ENCODE peak calls at places on chromosomes 13 and 19, in seven cellular contexts. L, T, V, I, Y, W and N are unnamed samples.

GRCh38 chr19:32258167-32258566 is 87.2 kb upstream of the ZNF507 start:
- DNase-seq in L (no peak), Y (no peak), W (no peak), I (no peak), T (no peak), V (no peak), N (no peak)

GRCh38 chr13:29579094-29579493 is 16.4 kb downstream of the SLC7A1 start:
- DNase-seq in L (no peak), Y (no peak), V (no peak), T (no peak), I (no peak), W (no peak), N (no peak)

GRCh38 chr19:14950421-14950820 is 9.1 kb downstream of the OR7C2 start:
- DNase-seq in T (no peak), L (no peak), Y (no peak), V (no peak), W (no peak), I (no peak), N (no peak)

GRCh38 chr19:40394816-40395210 is 4.8 kb upstream of the HIPK4 start:
- DNase-seq in Y (no peak), V (no peak), I (no peak), T (no peak), L (no peak), W (no peak), N (no peak)

GRCh38 chr13:67383358-67383757 is 153.2 kb upstream of the PCDH9 start:
- DNase-seq in Y (peak), L (peak), T (no peak), V (no peak), I (no peak), W (no peak), N (no peak)

GRCh38 chr13:42660367-42660965 is 86.5 kb downstream of the TNFSF11 start:
- DNase-seq in T (no peak), W (no peak), I (no peak), V (no peak), L (no peak), Y (peak), N (no peak)

GRCh38 chr19:50906217-50906616 is 5.0 kb downstream of the KLK4 start:
- DNase-seq in I (no peak), V (no peak), W (peak), T (peak), Y (no peak), L (peak), N (peak)

GRCh38 chr13:29510698-29511438 is 84.6 kb downstream of the SLC7A1 start:
- DNase-seq in I (no peak), T (no peak), V (no peak), Y (no peak), W (no peak), L (no peak), N (no peak)

GRCh38 chr13:67977081-67977480 is 746.9 kb upstream of the PCDH9 start:
- DNase-seq in W (no peak), Y (no peak), L (no peak), V (no peak), I (no peak), T (no peak), N (no peak)

GRCh38 chr13:46181799-46182490 is at the start of gene LCP1:
- DNase-seq in I (peak), Y (no peak), W (no peak), T (peak), L (no peak), V (no peak), N (no peak)

GRCh38 chr13:91349992-91350911 is 2.8 kb downstream of the MIR17HG start:
- DNase-seq in V (no peak), L (no peak), Y (no peak), W (no peak), T (no peak), I (no peak), N (no peak)

GRCh38 chr19:34963531-34964406 is at the start of gene ZNF792:
- DNase-seq in V (peak), L (peak), T (peak), W (peak), I (no peak), Y (peak), N (peak)

GRCh38 chr19:34232566-34233481 is 21.5 kb upstream of the GARRE1 start:
- DNase-seq in W (no peak), L (peak), I (no peak), Y (peak), V (peak), T (peak), N (peak)

GRCh38 chr19:2636897-2637683 is 65.4 kb downstream of the GNG7 start:
- DNase-seq in L (peak), Y (peak), V (no peak), T (peak), I (no peak), W (peak), N (peak)

GRCh38 chr19:35061583-35062373 is 20.3 kb downstream of the HPN start:
- DNase-seq in L (no peak), W (no peak), I (no peak), T (no peak), V (no peak), Y (peak), N (no peak)

GRCh38 chr19:18966304-18966703 is 25.3 kb upstream of the HOMER3 start:
- DNase-seq in T (no peak), V (no peak), Y (no peak), W (no peak), I (no peak), L (no peak), N (no peak)

GRCh38 chr13:99542788-99543406 is 41.6 kb downstream of the TM9SF2 start:
- DNase-seq in Y (no peak), T (no peak), L (no peak), I (peak), W (no peak), V (no peak), N (no peak)

GRCh38 chr13:73061478-73062275 is 2.9 kb downstream of the KLF5 start:
- DNase-seq in V (no peak), L (no peak), T (no peak), W (no peak), I (no peak), Y (no peak), N (no peak)

GRCh38 chr19:6718111-6718740 is 2.2 kb downstream of the C3 start:
- DNase-seq in I (no peak), L (no peak), V (no peak), W (no peak), T (no peak), Y (no peak), N (no peak)

GRCh38 chr19:21877976-21878375 is 42.0 kb upstream of the ZNF43 start:
- DNase-seq in T (no peak), V (no peak), Y (no peak), I (no peak), W (no peak), L (no peak), N (no peak)

GRCh38 chr19:45498411-45499195 is at the start of gene PPM1N:
- DNase-seq in I (no peak), W (peak), L (no peak), T (no peak), Y (peak), V (no peak), N (no peak)

GRCh38 chr13:44141725-44142539 is 231.7 kb upstream of the SERP2 start:
- DNase-seq in V (peak), W (peak), L (peak), Y (peak), I (peak), T (peak), N (peak)

GRCh38 chr13:44142911-44143665 is 230.5 kb upstream of the SERP2 start:
- DNase-seq in T (peak), L (no peak), I (no peak), Y (peak), W (no peak), V (peak), N (peak)

GRCh38 chr13:44140146-44140545 is 233.5 kb upstream of the SERP2 start:
- DNase-seq in V (no peak), I (no peak), T (no peak), W (peak), L (peak), Y (no peak), N (no peak)

GRCh38 chr13:44142540-44142867 is 231.1 kb upstream of the SERP2 start:
- DNase-seq in L (no peak), I (no peak), V (no peak), W (no peak), Y (no peak), T (no peak), N (peak)

DNA sequence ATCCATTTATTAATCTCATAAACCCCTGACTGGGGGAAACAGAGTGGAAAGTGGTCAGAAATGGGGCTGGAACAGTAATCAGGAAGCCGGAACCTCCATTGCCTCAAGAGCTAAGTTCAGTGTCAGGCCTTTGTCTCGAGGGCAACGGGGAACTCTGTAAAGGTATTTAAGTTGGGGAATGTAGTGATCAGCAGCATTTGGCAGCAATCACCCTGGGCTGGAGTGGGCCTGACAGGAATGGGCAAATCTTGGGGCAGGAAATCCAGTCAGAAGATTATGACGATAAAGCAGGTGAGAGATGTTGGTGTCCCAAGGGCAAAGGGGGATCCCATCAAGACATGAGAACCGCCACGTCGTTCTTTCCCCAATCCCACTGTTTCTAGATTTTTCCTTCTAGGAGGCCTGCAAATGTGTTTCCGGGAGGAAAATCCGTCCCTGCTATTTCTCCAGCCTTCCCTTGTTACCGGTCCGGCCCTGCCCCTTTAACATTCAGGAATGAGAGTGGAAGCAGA is 232.4 kb upstream of the SERP2 start:
- DNase-seq in L (no peak), T (peak), W (no peak), Y (no peak), V (no peak), I (no peak), N (no peak)
- TF ChIP-seq CEBPB in L (no peak), T (no peak), W (no peak), Y (no peak), V (no peak), I (no peak), N (no peak)

GRCh38 chr19:46537136-46538097 is 41.8 kb upstream of the PNMA8B start:
- DNase-seq in W (peak), T (peak), L (no peak), V (no peak), I (no peak), Y (peak), N (peak)
- TF ChIP-seq CEBPB in W (no peak), T (no peak), L (no peak), V (no peak), I (no peak), Y (no peak), N (no peak)

DNA sequence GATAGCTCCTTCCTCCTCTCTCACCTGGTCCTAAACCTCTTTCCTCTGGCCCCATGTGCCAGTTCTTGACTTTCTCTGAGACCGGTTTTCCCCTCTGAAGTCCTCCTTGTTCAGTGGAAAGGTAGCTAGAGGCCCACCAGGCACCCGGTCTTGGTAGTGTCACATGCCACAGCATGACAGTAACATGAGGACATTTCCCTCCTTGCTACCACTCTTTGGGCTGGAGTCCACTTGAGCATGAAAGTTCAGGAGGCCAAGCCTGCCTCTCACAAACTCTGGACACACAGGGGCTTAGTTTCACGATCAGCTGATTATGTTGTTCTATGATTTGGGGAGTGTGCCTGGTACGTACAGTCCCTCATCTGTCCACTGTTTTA is 45.6 kb downstream of the NFIX start:
- DNase-seq in Y (no peak), T (no peak), L (no peak), I (no peak), W (no peak), V (no peak), N (no peak)
- TF ChIP-seq CEBPB in Y (no peak), T (no peak), L (no peak), I (no peak), W (no peak), V (no peak), N (no peak)

DNA sequence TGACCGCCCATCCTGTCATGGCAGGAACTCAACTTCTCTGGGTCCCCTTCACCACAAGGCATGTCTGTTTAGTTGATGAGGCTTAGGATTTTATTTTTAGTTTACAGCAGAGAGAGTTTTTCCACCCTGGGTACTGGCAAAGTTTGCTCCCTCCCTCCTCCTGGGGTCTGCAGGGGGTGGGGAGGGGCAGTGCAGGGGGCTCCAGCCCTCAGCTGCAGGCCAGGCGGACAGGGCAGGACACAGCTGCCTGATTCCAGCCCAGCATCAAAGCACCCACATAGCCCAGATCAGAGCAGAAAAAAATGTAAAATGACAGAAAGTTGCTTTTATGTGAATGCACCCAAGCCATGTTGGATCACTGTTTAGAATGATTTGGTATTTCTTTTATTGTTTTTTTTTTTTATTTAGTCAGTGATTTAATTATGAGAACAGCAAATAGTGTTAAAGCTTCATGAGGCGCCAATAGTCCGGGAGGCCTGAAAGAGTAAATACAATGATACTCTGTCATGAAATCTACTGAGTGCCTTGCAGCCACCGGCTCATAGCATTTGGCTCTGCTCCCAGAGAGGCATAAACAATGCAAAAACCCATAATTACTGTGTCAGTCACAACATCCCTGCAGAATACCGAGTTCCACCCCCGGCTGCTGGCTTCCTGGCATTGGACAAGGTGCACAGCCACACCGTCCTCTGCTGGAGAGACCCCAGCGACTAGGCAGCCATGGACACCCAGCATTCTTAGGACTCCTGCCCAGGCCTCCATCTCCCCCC is 923.5 kb downstream of the UQCRFS1 start:
- DNase-seq in Y (no peak), T (no peak), I (no peak), L (no peak), W (no peak), V (no peak), N (no peak)
- TF ChIP-seq CEBPB in Y (no peak), T (no peak), I (no peak), L (no peak), W (no peak), V (no peak), N (no peak)

GRCh38 chr19:36837525-36837901 is 674 bp downstream of the ZNF790 start:
- DNase-seq in T (no peak), L (peak), I (no peak), W (no peak), V (no peak), Y (no peak), N (no peak)
- TF ChIP-seq CEBPB in T (no peak), L (no peak), I (no peak), W (no peak), V (no peak), Y (no peak), N (no peak)

GRCh38 chr19:843180-843835 is 2.5 kb downstream of the PRTN3 start:
- DNase-seq in W (no peak), T (peak), I (no peak), L (no peak), Y (no peak), V (no peak), N (no peak)
- TF ChIP-seq CEBPB in W (no peak), T (no peak), I (no peak), L (no peak), Y (no peak), V (no peak), N (no peak)

DNA sequence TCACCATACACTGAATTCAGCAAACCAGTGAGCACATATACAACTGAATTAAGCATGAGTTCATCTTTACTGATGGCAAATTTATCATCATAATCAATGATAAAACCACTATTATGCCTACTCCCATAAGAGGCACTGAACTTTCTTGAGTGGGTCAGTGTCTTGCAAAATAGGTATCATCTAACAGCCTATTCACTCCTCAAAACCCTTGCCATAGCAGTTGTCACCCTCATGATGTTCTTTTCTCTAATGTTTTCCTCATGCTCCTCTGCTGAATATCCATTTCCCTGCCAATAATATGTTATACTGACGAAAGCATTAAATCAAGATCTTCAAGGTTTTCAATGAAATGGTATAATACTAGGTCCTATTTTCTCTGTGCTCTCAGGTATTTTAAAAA is 5.6 kb downstream of the ARGLU1 start:
- DNase-seq in W (no peak), T (no peak), Y (no peak), L (no peak), V (no peak), I (no peak), N (no peak)
- TF ChIP-seq CEBPB in W (no peak), T (no peak), Y (no peak), L (no peak), V (no peak), I (no peak), N (no peak)

GRCh38 chr13:50128406-50129048 is 113.3 kb downstream of the KCNRG start:
- DNase-seq in I (no peak), L (no peak), T (no peak), Y (no peak), W (no peak), V (no peak), N (no peak)
- TF ChIP-seq CEBPB in I (no peak), L (no peak), T (no peak), Y (no peak), W (no peak), V (no peak), N (no peak)